ENCODE peak calls at places on chromosome 5, in ten cellular contexts. D, A, I, E, B, R, H, L, N and S are unnamed samples.

GRCh38 chr5:1125030-1125357 is 13.1 kb upstream of the SLC12A7 start:
- DNase-seq in N (no peak), D (no peak), B (peak), L (no peak), H (peak), I (no peak), A (no peak), R (no peak), E (no peak), S (no peak)

GRCh38 chr5:59123595-59124561 is 541.0 kb downstream of the RAB3C start:
- DNase-seq in H (no peak), B (no peak), L (no peak), R (no peak), A (no peak), I (no peak), D (no peak), E (no peak), N (no peak), S (peak)

GRCh38 chr5:77906806-77907205 is 130.7 kb upstream of the TBCA start:
- DNase-seq in H (peak), R (no peak), A (no peak), L (no peak), E (no peak), N (no peak), I (no peak), D (no peak), B (no peak), S (no peak)

GRCh38 chr5:147403659-147404640 is 105.9 kb downstream of the DPYSL3 start:
- DNase-seq in L (no peak), D (no peak), N (no peak), A (no peak), H (peak), E (no peak), I (no peak), R (no peak), B (no peak), S (no peak)

GRCh38 chr5:56264417-56265025 is 31.4 kb upstream of the ANKRD55 start:
- DNase-seq in H (peak), D (no peak), N (no peak), E (no peak), A (no peak), B (peak), L (peak), I (no peak), R (peak), S (peak)

GRCh38 chr5:151156732-151157402 is 712 bp downstream of the ANXA6 start:
- DNase-seq in A (no peak), N (no peak), L (peak), H (peak), E (peak), D (no peak), R (no peak), B (no peak), I (no peak), S (peak)

GRCh38 chr5:139655727-139656271 is 7.7 kb downstream of the CXXC5 start:
- DNase-seq in I (no peak), D (no peak), L (no peak), N (no peak), R (no peak), B (no peak), E (no peak), H (no peak), A (no peak), S (no peak)

GRCh38 chr5:132001647-132002561 is 9.6 kb downstream of the ACSL6 start:
- DNase-seq in N (no peak), E (no peak), I (no peak), A (no peak), L (no peak), B (no peak), D (no peak), R (no peak), H (peak), S (no peak)

GRCh38 chr5:44646016-44646415 is 162.7 kb upstream of the MRPS30 start:
- DNase-seq in A (no peak), N (no peak), R (no peak), B (no peak), D (no peak), H (no peak), E (no peak), L (no peak), I (no peak), S (no peak)

GRCh38 chr5:39190311-39191102 is 28.9 kb downstream of the FYB1 start:
- DNase-seq in I (no peak), R (no peak), B (no peak), N (no peak), E (no peak), D (no peak), L (no peak), H (no peak), A (no peak), S (no peak)

GRCh38 chr5:170219615-170220014 is 13.2 kb upstream of the C5orf58 start:
- DNase-seq in A (no peak), I (no peak), B (no peak), H (peak), R (no peak), N (no peak), L (no peak), D (no peak), E (no peak), S (no peak)

GRCh38 chr5:150153957-150154617 is 1.6 kb downstream of the PDGFRB start:
- DNase-seq in I (no peak), A (no peak), L (no peak), R (no peak), H (peak), B (no peak), N (no peak), E (no peak), D (no peak), S (no peak)

GRCh38 chr5:172509405-172509781 is 55.1 kb upstream of the SH3PXD2B start:
- DNase-seq in H (no peak), A (no peak), D (no peak), R (no peak), I (no peak), N (no peak), L (no peak), B (no peak), E (no peak), S (no peak)

GRCh38 chr5:172686111-172686510 is 45.0 kb downstream of the NEURL1B start:
- DNase-seq in H (no peak), N (no peak), E (no peak), A (no peak), R (no peak), I (no peak), D (no peak), B (no peak), L (no peak), S (no peak)

GRCh38 chr5:153658606-153659005 is 168.1 kb downstream of the GRIA1 start:
- DNase-seq in B (no peak), A (no peak), L (no peak), I (no peak), D (no peak), R (no peak), N (no peak), H (peak), E (no peak), S (no peak)

GRCh38 chr5:38994329-38994927 is 79.8 kb downstream of the RICTOR start:
- DNase-seq in B (no peak), I (no peak), L (no peak), R (peak), H (peak), D (peak), A (no peak), N (no peak), E (no peak), S (peak)

GRCh38 chr5:91151947-91152346 is 231.2 kb downstream of the ARRDC3 start:
- DNase-seq in A (no peak), B (no peak), R (no peak), L (no peak), H (peak), D (no peak), E (no peak), I (no peak), N (no peak), S (no peak)

GRCh38 chr5:54905246-54905770 is 80.1 kb downstream of the ESM1 start:
- DNase-seq in H (no peak), E (no peak), L (no peak), I (no peak), B (no peak), N (no peak), R (no peak), D (no peak), A (no peak), S (no peak)

GRCh38 chr5:127867006-127867788 is 164.0 kb downstream of the CCDC192 start:
- DNase-seq in R (no peak), L (no peak), H (no peak), N (no peak), D (no peak), E (no peak), A (no peak), B (no peak), I (no peak), S (no peak)

GRCh38 chr5:33439905-33440481 is 772 bp upstream of the TARS1 start:
- DNase-seq in A (no peak), R (peak), D (no peak), B (peak), N (no peak), L (no peak), I (no peak), E (no peak), H (no peak), S (no peak)

GRCh38 chr5:33257807-33258491 is 182.8 kb upstream of the TARS1 start:
- DNase-seq in H (peak), L (no peak), R (no peak), D (no peak), N (no peak), I (no peak), E (no peak), B (no peak), A (no peak), S (no peak)

GRCh38 chr5:179268966-179269693 is 76.1 kb downstream of the ADAMTS2 start:
- DNase-seq in I (no peak), H (no peak), B (no peak), D (no peak), A (no peak), L (no peak), R (no peak), N (no peak), E (no peak), S (no peak)

GRCh38 chr5:20494706-20495105 is 506.7 kb upstream of the CDH18 start:
- DNase-seq in D (no peak), N (no peak), B (no peak), I (no peak), L (no peak), R (no peak), E (no peak), H (no peak), A (no peak), S (no peak)

GRCh38 chr5:158478139-158478538 is 619.2 kb upstream of the CLINT1 start:
- DNase-seq in I (no peak), B (no peak), E (no peak), N (no peak), A (no peak), H (no peak), D (no peak), R (no peak), L (no peak), S (no peak)

GRCh38 chr5:138490648-138491283 is 25.5 kb downstream of the EGR1 start:
- DNase-seq in E (no peak), N (no peak), I (no peak), D (no peak), H (no peak), B (no peak), L (no peak), R (no peak), A (no peak), S (no peak)

GRCh38 chr5:142432369-142432863 is 107.6 kb upstream of the SPRY4 start:
- DNase-seq in L (peak), E (peak), B (peak), I (peak), R (peak), D (peak), A (no peak), N (peak), H (no peak), S (peak)

GRCh38 chr5:175784230-175784629 is 87.1 kb upstream of the CPLX2 start:
- DNase-seq in H (no peak), R (no peak), E (no peak), B (no peak), D (no peak), A (no peak), L (no peak), I (no peak), N (no peak), S (no peak)